ENCODE peak calls at places on chromosome 22, in seven cellular contexts. O is mammary epithelial cell; X is amygdala; B is CD4-positive, alpha-beta T cell; C is stimulated activated CD4-positive, alpha-beta T cell treated with anti-CD3 and anti-CD28 coated beads, TNF-alpha, amount 100 ng/mL, for 24 hours; L is cardiac fibroblast; Q is pulmonary artery endothelial cell. F is an unnamed sample.

GRCh38 chr22:23751441-23751996 is 607 bp upstream of the ZNF70 start:
- DNase-seq in O (no peak), X (no peak), B (no peak), C (no peak), L (peak), Q (no peak), F (no peak)

GRCh38 chr22:19962909-19963806 is 21.5 kb upstream of the TXNRD2 start:
- DNase-seq in O (peak), X (no peak), B (no peak), C (peak), L (no peak), Q (no peak), F (no peak)

GRCh38 chr22:40635008-40635939 is 1.2 kb downstream of the MRTFA start:
- DNase-seq in O (no peak), X (no peak), B (no peak), C (no peak), L (peak), Q (no peak), F (no peak)

GRCh38 chr22:37427128-37427710 is at the start of gene ELFN2:
- DNase-seq in O (no peak), X (no peak), B (no peak), C (no peak), L (peak), Q (no peak), F (peak)

GRCh38 chr22:37309221-37310074 is 27.1 kb downstream of the CYTH4 start:
- DNase-seq in O (no peak), X (no peak), B (peak), C (no peak), L (no peak), Q (no peak), F (no peak)

GRCh38 chr22:32469799-32470212 is 4.8 kb upstream of the FBXO7 start:
- DNase-seq in O (peak), X (peak), B (no peak), C (no peak), L (peak), Q (no peak), F (peak)

GRCh38 chr22:37193629-37194191 is 5.7 kb upstream of the C1QTNF6 start:
- DNase-seq in O (peak), X (no peak), B (no peak), C (peak), L (peak), Q (no peak), F (no peak)

GRCh38 chr22:29695129-29695926 is 24.5 kb upstream of the CABP7 start:
- DNase-seq in O (no peak), X (peak), B (no peak), C (no peak), L (no peak), Q (no peak), F (peak)

GRCh38 chr22:33917744-33918406 is 2.4 kb downstream of the LARGE1 start:
- DNase-seq in O (no peak), X (no peak), B (no peak), C (no peak), L (peak), Q (no peak), F (no peak)

GRCh38 chr22:48760481-48761238 is 1067.0 kb downstream of the BRD1 start:
- DNase-seq in O (no peak), X (no peak), B (no peak), C (no peak), L (no peak), Q (no peak), F (no peak)

GRCh38 chr22:24091551-24092420 is 80.7 kb downstream of the CABIN1 start:
- DNase-seq in O (no peak), X (no peak), B (no peak), C (no peak), L (no peak), Q (no peak), F (no peak)

GRCh38 chr22:24011735-24012068 is 598 bp downstream of the CABIN1 start:
- DNase-seq in O (no peak), X (no peak), B (no peak), C (no peak), L (no peak), Q (no peak), F (no peak)

GRCh38 chr22:24128631-24129601 is 52.4 kb upstream of the SUSD2 start:
- DNase-seq in O (no peak), X (no peak), B (no peak), C (no peak), L (no peak), Q (no peak), F (no peak)

F was measured in head of caudate nucleus.